ENCODE peak calls at places on chromosomes 16 and 17, in six cellular contexts. Z is astrocyte of the spinal cord, Y is brain microvascular endothelial cell, U is GM23338, S is neural progenitor cell, V is foreskin fibroblast. G is an unnamed sample.

GRCh38 chr17:41967141-41967920 is 736 bp downstream of the CNP start:
- DNase-seq in Y (peak; percentile 25), S (no peak), U (peak; percentile 58), Z (no peak), V (no peak), G (no peak)

GRCh38 chr17:48283390-48283789 is 146.6 kb downstream of the SKAP1 start:
- DNase-seq in Y (no peak), V (no peak), Z (no peak), S (no peak), U (no peak), G (no peak)

GRCh38 chr17:77366558-77367245 is 225.9 kb downstream of the SEC14L1 start:
- DNase-seq in U (no peak), S (no peak), Y (peak; percentile 71), V (no peak), Z (peak; percentile 66), G (peak; percentile 47)

GRCh38 chr16:66900721-66901441 is 17.8 kb downstream of the CDH16 start:
- DNase-seq in S (no peak), U (no peak), Y (no peak), Z (no peak), V (no peak), G (no peak)

GRCh38 chr17:78266771-78267170 is 35.3 kb downstream of the TMEM235 start:
- DNase-seq in Y (no peak), V (no peak), Z (no peak), S (no peak), U (no peak), G (no peak)

GRCh38 chr16:25625620-25626019 is 66.1 kb upstream of the HS3ST4 start:
- DNase-seq in U (no peak), S (no peak), Y (no peak), V (no peak), Z (no peak), G (no peak)

GRCh38 chr17:56801506-56802178 is 32.1 kb downstream of the C17orf67 start:
- DNase-seq in Y (no peak), S (no peak), Z (no peak), V (no peak), U (no peak), G (no peak)

GRCh38 chr16:72050769-72051464 is 3.4 kb upstream of the HP start:
- DNase-seq in S (no peak), V (peak; percentile 30), Z (no peak), Y (no peak), U (no peak), G (no peak)

GRCh38 chr16:67563708-67564468 is 1.6 kb downstream of the CTCF start:
- DNase-seq in Z (peak; percentile 57), Y (peak; percentile 35), U (peak; percentile 48), V (peak; percentile 74), S (peak; percentile 36), G (peak; percentile 83)

GRCh38 chr16:27245276-27246231 is 23.0 kb downstream of the NSMCE1 start:
- DNase-seq in V (peak; percentile 70), Y (peak; percentile 97), S (no peak), Z (peak; percentile 81), U (no peak), G (peak; percentile 88)

GRCh38 chr17:19534562-19535149 is 1.0 kb downstream of the SLC47A1 start:
- DNase-seq in Z (peak; percentile 53), S (no peak), V (no peak), Y (no peak), U (no peak), G (peak; percentile 16)

GRCh38 chr17:34703533-34703932 is 124.2 kb downstream of the TMEM132E start:
- DNase-seq in U (peak; percentile 93), S (peak; percentile 96), Y (peak; percentile 3), Z (no peak), V (peak; percentile 7), G (peak; percentile 54)

GRCh38 chr17:81097134-81097942 is 62.4 kb downstream of the BAIAP2 start:
- DNase-seq in Z (peak; percentile 90), Y (peak; percentile 80), S (peak; percentile 92), V (peak; percentile 81), U (peak; percentile 72), G (peak; percentile 83)

GRCh38 chr16:26593700-26594099 is 473.0 kb upstream of the C16orf82 start:
- DNase-seq in U (no peak), V (no peak), S (no peak), Z (no peak), Y (no peak), G (no peak)

GRCh38 chr16:1794908-1795666 is 1.6 kb upstream of the IGFALS start:
- DNase-seq in Y (no peak), Z (no peak), V (no peak), U (no peak), S (no peak), G (no peak)

GRCh38 chr16:7363397-7364053 is 30.9 kb downstream of the RBFOX1 start:
- DNase-seq in Z (no peak), U (no peak), S (peak; percentile 9), Y (no peak), V (no peak), G (no peak)

GRCh38 chr16:11372073-11372923 is 27.0 kb downstream of the RMI2 start:
- DNase-seq in V (no peak), S (no peak), Z (no peak), Y (no peak), U (no peak), G (no peak)

GRCh38 chr16:78817442-78817829 is 718.0 kb downstream of the WWOX start:
- DNase-seq in V (no peak), S (no peak), U (no peak), Y (no peak), Z (no peak), G (no peak)

GRCh38 chr17:42842286-42842685 is 2.1 kb upstream of the AOC2 start:
- DNase-seq in Z (no peak), U (no peak), Y (no peak), S (no peak), V (peak; percentile 39), G (no peak)

GRCh38 chr17:57589151-57590034 is 155.7 kb downstream of the CCDC182 start:
- DNase-seq in U (no peak), Y (no peak), S (no peak), V (peak; percentile 36), Z (no peak), G (peak; percentile 21)

GRCh38 chr17:37642706-37643105 is 540 bp downstream of the DDX52 start:
- DNase-seq in S (no peak), Z (peak; percentile 50), U (no peak), V (peak; percentile 10), Y (peak; percentile 4), G (peak; percentile 45)
- H3K4me3 ChIP-seq in S (peak overlapping the region; percentile 95), Z (peak overlapping the region; percentile 97), U (peak overlapping the region; percentile 91), V (peak overlapping the region; percentile 87), Y (peak overlapping the region; percentile 91), G (peak overlapping the region; percentile 81)

GRCh38 chr16:51722467-51722866 is 571.4 kb upstream of the SALL1 start:
- DNase-seq in Y (no peak), U (no peak), S (no peak), V (no peak), Z (no peak), G (no peak)
- TF ChIP-seq CTCF in Y (no peak), U (no peak), S (no peak), V (no peak), Z (no peak), G (no peak)

GRCh38 chr17:10993126-10993525 is 155.2 kb upstream of the PIRT start:
- DNase-seq in Y (no peak), Z (no peak), U (no peak), S (no peak), V (no peak), G (no peak)

GRCh38 chr17:10987786-10988185 is 149.9 kb upstream of the PIRT start:
- DNase-seq in U (no peak), Z (no peak), V (no peak), Y (no peak), S (no peak), G (no peak)

DNA sequence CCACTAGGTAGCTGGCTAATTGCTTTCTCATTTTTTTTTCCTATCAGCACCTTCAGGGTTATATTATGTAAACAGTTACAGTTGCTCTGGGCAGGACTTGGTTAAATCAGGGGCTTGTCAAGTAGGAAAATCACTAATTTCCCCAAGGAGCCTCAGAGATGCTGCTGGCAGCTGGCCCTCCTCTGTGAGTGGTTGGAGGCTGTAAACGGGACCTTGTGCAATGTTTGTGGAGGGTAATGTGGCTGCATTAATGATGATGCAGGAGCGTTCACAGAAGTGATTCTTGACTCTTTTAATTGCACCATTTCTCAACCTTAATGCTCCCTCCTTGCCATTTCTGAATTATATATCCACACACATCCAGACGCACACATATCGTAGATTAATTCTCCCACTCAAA is 154.2 kb upstream of the PIRT start:
- DNase-seq in Y (no peak), V (no peak), S (no peak), U (no peak), Z (no peak), G (no peak)
- H3K4me3 ChIP-seq in Y (no peak overlapping the region), V (no peak overlapping the region), S (no peak overlapping the region), U (no peak overlapping the region), Z (no peak overlapping the region), G (no peak overlapping the region)

GRCh38 chr16:23801387-23801786 is 34.4 kb upstream of the PRKCB start:
- DNase-seq in S (peak; percentile 81), U (peak; percentile 87), V (peak; percentile 24), Y (peak; percentile 45), Z (peak; percentile 37), G (peak; percentile 67)

GRCh38 chr16:23807028-23807427 is 28.8 kb upstream of the PRKCB start:
- DNase-seq in U (no peak), S (no peak), Z (no peak), V (no peak), Y (no peak), G (no peak)

DNA sequence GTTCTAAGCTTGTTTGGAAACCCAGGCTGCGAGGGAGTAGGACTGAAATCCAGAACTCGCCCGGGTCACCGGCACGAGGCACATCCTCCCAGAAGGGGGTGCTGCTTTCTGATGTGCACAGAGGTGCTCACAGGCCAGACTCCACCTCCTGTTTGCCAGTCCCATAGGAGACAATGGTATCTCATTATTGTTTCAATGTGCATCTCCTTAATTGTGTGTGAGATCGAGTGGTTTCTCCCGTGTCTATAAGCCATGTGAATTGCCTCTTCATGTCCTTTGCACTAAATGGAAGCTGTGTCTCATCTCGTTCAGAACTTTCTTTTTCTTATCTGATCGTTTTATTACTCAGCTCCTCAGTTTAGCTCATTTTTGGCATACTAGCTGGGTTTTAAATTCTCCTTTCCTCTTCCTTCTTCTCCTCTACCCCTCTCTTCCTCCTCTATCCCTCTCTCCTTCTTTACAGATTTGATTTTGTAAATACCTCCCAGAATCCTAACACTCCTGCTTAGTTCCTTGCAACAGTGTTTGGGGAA is 32.1 kb upstream of the PRKCB start:
- DNase-seq in V (peak; percentile 4), Z (no peak), S (peak; percentile 81), U (peak; percentile 83), Y (peak; percentile 11), G (peak; percentile 20)
- TF ChIP-seq CTCF in V (peak; percentile 56), Z (peak; percentile 31), S (peak; percentile 70), U (peak; percentile 85), Y (peak; percentile 47), G (peak; percentile 49)

DNA sequence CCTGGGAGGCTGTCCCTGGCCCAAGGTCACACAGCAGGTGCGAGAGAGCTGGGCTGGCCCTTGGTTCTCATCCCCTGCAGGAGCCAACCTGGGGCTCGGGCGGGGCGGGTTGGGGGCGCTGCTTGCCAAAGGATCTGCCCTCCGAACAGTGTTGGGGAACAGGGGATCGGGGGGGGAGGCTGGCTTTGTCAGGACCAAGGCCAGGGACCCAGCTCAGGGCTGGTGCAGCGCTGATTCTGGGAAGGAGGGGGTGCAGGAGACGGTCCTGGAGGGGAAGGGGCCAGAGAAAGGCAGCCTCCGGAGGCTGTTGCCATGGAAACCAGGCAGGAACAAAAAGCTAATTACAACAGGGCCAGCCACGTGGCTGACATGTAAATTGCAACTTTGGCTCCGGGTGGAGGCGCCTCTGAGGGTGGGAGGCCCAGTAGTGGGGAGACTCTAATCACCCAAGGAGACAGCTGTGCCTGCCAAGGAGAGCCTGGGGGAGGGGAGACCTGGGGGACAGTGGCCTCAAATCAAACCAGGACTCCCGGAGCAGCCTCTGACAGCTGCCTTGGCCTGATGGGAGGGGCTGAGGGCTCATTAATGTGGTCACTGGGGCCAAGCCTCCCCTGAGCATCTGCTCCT is 1.3 kb downstream of the TUBB3 start:
- DNase-seq in Z (peak; percentile 42), Y (no peak), V (peak; percentile 32), U (peak; percentile 94), S (peak; percentile 94), G (peak; percentile 54)
- H3K4me3 ChIP-seq in Z (peak overlapping the region; percentile 94), Y (peak overlapping the region; percentile 76), V (peak overlapping the region; percentile 58), U (peak overlapping the region; percentile 86), S (peak overlapping the region; percentile 68), G (peak overlapping the region; percentile 68)

G was measured in fibroblast of pulmonary artery.